ENCODE peak calls at places on chromosome 10, in six cellular contexts. E is endothelial cell, Q is NCI-H1092 treated with DMSO at 0.1 percent for 48 hours, F is GM23338, G is adipocyte, S is M059J. T is an unnamed sample.

GRCh38 chr10:71766717-71767419 is 6.5 kb downstream of the VSIR start:
- DNase-seq in E (no peak), Q (no peak), F (no peak), G (peak; percentile 93), S (peak; percentile 98), T (peak; percentile 87)

GRCh38 chr10:6958254-6958653 is 378.2 kb upstream of the PRKCQ start:
- DNase-seq in E (no peak), Q (no peak), F (no peak), G (no peak), S (no peak), T (no peak)

GRCh38 chr10:123454987-123455386 is 211.2 kb upstream of the GPR26 start:
- DNase-seq in E (no peak), Q (no peak), F (no peak), G (no peak), S (no peak), T (no peak)

GRCh38 chr10:92342801-92343200 is 51.8 kb downstream of the MARCHF5 start:
- DNase-seq in E (no peak), Q (no peak), F (no peak), G (peak; percentile 16), S (peak; percentile 31), T (no peak)

GRCh38 chr10:25068152-25069058 is 52.0 kb downstream of the THNSL1 start:
- DNase-seq in E (no peak), Q (no peak), F (peak; percentile 76), G (peak; percentile 11), S (peak; percentile 54), T (peak; percentile 49)

GRCh38 chr10:70212879-70213278 is 20.4 kb downstream of the PPA1 start:
- DNase-seq in E (no peak), Q (no peak), F (no peak), G (peak; percentile 46), S (no peak), T (no peak)

GRCh38 chr10:48249004-48249762 is 25.3 kb downstream of the FRMPD2 start:
- DNase-seq in E (no peak), Q (no peak), F (no peak), G (no peak), S (no peak), T (no peak)

GRCh38 chr10:104325436-104326430 is 12.5 kb downstream of the ITPRIP start:
- DNase-seq in E (no peak), Q (no peak), F (no peak), G (no peak), S (no peak), T (no peak)

GRCh38 chr10:86819567-86819966 is 63.1 kb downstream of the BMPR1A start:
- DNase-seq in E (no peak), Q (no peak), F (no peak), G (no peak), S (no peak), T (no peak)

GRCh38 chr10:30557884-30558283 is 71.7 kb downstream of the LYZL2 start:
- DNase-seq in E (no peak), Q (no peak), F (peak; percentile 55), G (peak; percentile 31), S (peak; percentile 20), T (peak; percentile 13)

GRCh38 chr10:3616880-3617279 is 168.1 kb downstream of the KLF6 start:
- DNase-seq in E (no peak), Q (no peak), F (peak; percentile 32), G (no peak), S (no peak), T (no peak)

GRCh38 chr10:3482200-3482993 is 302.6 kb downstream of the KLF6 start:
- DNase-seq in E (no peak), Q (no peak), F (peak; percentile 50), G (peak; percentile 93), S (peak; percentile 93), T (peak; percentile 83)

GRCh38 chr10:354901-355617 is 219.8 kb downstream of the ZMYND11 start:
- DNase-seq in E (no peak), Q (no peak), F (no peak), G (no peak), S (no peak), T (no peak)

GRCh38 chr10:15216700-15217099 is 48.2 kb upstream of the NMT2 start:
- DNase-seq in E (no peak), Q (no peak), F (no peak), G (no peak), S (no peak), T (no peak)

GRCh38 chr10:22253578-22253882 is 35.7 kb upstream of the EBLN1 start:
- DNase-seq in E (peak; percentile 29), Q (no peak), F (peak; percentile 67), G (no peak), S (no peak), T (no peak)

GRCh38 chr10:42864575-42864974 is 82.0 kb downstream of the BMS1 start:
- DNase-seq in E (peak; percentile 40), Q (no peak), F (peak; percentile 36), G (peak; percentile 15), S (peak; percentile 18), T (no peak)

GRCh38 chr10:43686414-43686813 is 37.7 kb upstream of the ZNF32 start:
- DNase-seq in E (no peak), Q (no peak), F (peak; percentile 52), G (no peak), S (no peak), T (no peak)

GRCh38 chr10:117653170-117653515 is 110.6 kb downstream of the EMX2 start:
- DNase-seq in E (no peak), Q (no peak), F (no peak), G (peak; percentile 12), S (peak; percentile 90), T (peak; percentile 86)

GRCh38 chr10:26556756-26557640 is 118.9 kb downstream of the APBB1IP start:
- DNase-seq in E (peak; percentile 28), Q (peak; percentile 54), F (peak; percentile 80), G (peak; percentile 71), S (peak; percentile 55), T (peak; percentile 58)

GRCh38 chr10:308572-309085 is 173.4 kb downstream of the ZMYND11 start:
- DNase-seq in E (no peak), Q (no peak), F (no peak), G (no peak), S (no peak), T (no peak)

GRCh38 chr10:91287912-91288311 is 67.4 kb downstream of the PCGF5 start:
- DNase-seq in E (no peak), Q (no peak), F (no peak), G (no peak), S (no peak), T (no peak)

GRCh38 chr10:133158756-133159610 is 1.0 kb upstream of the KNDC1 start:
- DNase-seq in E (no peak), Q (no peak), F (peak; percentile 73), G (peak; percentile 18), S (peak; percentile 13), T (peak; percentile 32)

GRCh38 chr10:106980711-106981460 is 183.6 kb downstream of the SORCS1 start:
- DNase-seq in E (no peak), Q (no peak), F (no peak), G (no peak), S (no peak), T (no peak)

GRCh38 chr10:126124923-126125322 is 228.6 kb downstream of the FANK1 start:
- DNase-seq in E (no peak), Q (no peak), F (no peak), G (peak; percentile 3), S (no peak), T (no peak)

GRCh38 chr10:11757452-11757819 is 15.3 kb downstream of the ECHDC3 start:
- DNase-seq in E (no peak), Q (peak; percentile 57), F (no peak), G (peak; percentile 42), S (peak; percentile 33), T (peak; percentile 76)

GRCh38 chr10:61438141-61438984 is 14.8 kb downstream of the TMEM26 start:
- DNase-seq in E (no peak), Q (no peak), F (no peak), G (peak; percentile 67), S (peak; percentile 78), T (no peak)

GRCh38 chr10:124527996-124528395 is 66.4 kb downstream of the LHPP start:
- DNase-seq in E (no peak), Q (no peak), F (no peak), G (no peak), S (no peak), T (no peak)

GRCh38 chr10:43234471-43235041 is 32.3 kb downstream of the RASGEF1A start:
- DNase-seq in E (peak; percentile 2), Q (no peak), F (no peak), G (no peak), S (no peak), T (no peak)